ENCODE peak calls at places on chromosomes 2 and 18, in five cellular contexts. W is neuronal stem cell, P is astrocyte, Y is spleen, I is heart right ventricle. E is an unnamed sample.
A peak's percentile ranks its signal among the peaks of the same experiment; 100 is the strongest.

GRCh38 chr2:53407363-53408080 is 360.1 kb upstream of the CHAC2 start:
- DNase-seq in P (peak; percentile 33), W (no peak), Y (no peak), I (no peak), E (no peak)

GRCh38 chr18:63074987-63075404 is 244.6 kb downstream of the BCL2 start:
- DNase-seq in P (peak; percentile 10), I (peak; percentile 78), W (peak; percentile 53), Y (peak; percentile 95), E (peak; percentile 57)

GRCh38 chr2:74532222-74532621 is 2.5 kb downstream of the HTRA2 start:
- DNase-seq in I (no peak), P (no peak), W (no peak), Y (no peak), E (no peak)

GRCh38 chr2:222320441-222321395 is 21.9 kb upstream of the PAX3 start:
- DNase-seq in I (no peak), W (no peak), Y (peak; percentile 76), P (no peak), E (no peak)

GRCh38 chr2:234454433-234454832 is 42.4 kb downstream of the ARL4C start:
- DNase-seq in I (no peak), Y (no peak), P (no peak), W (no peak), E (no peak)

GRCh38 chr2:211328126-211328525 is 771.7 kb downstream of the CPS1 start:
- DNase-seq in P (no peak), Y (no peak), W (no peak), I (no peak), E (no peak)

GRCh38 chr2:65186093-65186868 is 41.4 kb upstream of the ACTR2 start:
- DNase-seq in W (no peak), Y (no peak), I (no peak), P (no peak), E (no peak)

GRCh38 chr2:34161546-34161945 is 562.4 kb upstream of the FAM98A start:
- DNase-seq in I (no peak), Y (no peak), W (no peak), P (no peak), E (no peak)

GRCh38 chr2:225994748-225995405 is 595.4 kb downstream of the NYAP2 start:
- DNase-seq in I (no peak), P (peak; percentile 29), Y (no peak), W (no peak), E (no peak)

GRCh38 chr2:215431290-215431689 is 4.6 kb downstream of the FN1 start:
- DNase-seq in I (no peak), P (no peak), W (no peak), Y (no peak), E (no peak)

GRCh38 chr2:215427585-215427984 is 8.3 kb downstream of the FN1 start:
- DNase-seq in I (no peak), W (no peak), Y (no peak), P (peak; percentile 6), E (no peak)

GRCh38 chr2:215429424-215429823 is 6.4 kb downstream of the FN1 start:
- DNase-seq in P (no peak), W (no peak), I (no peak), Y (no peak), E (no peak)

GRCh38 chr2:215430528-215431187 is 5.2 kb downstream of the FN1 start:
- DNase-seq in W (no peak), Y (no peak), I (no peak), P (peak; percentile 69), E (no peak)

DNA sequence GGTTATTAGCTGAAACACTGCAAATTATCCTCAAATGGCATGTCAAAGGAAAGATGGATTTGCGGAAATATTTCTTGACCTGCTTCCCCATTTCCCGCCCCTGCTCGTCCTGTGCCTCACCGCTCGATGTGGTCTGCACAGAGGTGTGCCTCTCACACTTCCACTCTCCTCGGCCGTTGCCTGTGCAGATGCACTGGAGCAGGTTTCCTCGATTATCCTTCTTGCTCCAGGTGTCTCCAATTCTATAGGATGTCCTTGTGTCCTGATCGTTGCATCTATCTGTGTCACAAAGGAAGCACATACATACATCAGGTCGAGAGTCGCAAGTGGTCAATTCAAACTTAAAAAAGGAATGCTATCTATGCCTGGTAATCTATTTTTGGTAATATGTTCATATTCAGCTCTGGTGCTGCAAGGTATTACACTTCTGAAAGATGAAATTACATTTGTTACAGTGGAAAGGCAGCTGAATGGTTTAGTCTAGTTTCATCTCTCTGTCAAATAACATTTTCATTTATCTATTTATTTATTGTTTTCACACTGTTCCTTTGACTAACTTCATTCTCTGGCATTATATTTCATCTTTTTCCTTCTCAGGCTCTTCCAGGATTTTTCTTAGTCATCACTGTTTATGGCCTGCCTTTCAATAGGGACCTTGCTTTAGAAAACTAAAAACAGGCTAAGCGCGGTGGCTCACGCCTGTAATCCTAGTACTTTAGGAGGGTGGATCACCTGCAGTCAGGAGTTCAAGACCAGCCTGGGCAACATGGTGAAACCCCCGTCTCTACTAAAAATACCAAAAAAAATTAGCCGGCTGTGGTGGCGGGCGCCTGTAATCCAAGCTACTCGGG is 7.6 kb downstream of the FN1 start:
- DNase-seq in P (peak; percentile 13), I (no peak), Y (no peak), W (no peak), E (no peak)
- H3K4me1 ChIP-seq in P (peaks cover 41% of the 10 kb centered on the region), I (peaks cover 16% of the 10 kb centered on the region), Y (no peaks in the 10 kb centered on the region), W (no peaks in the 10 kb centered on the region), E (no peaks in the 10 kb centered on the region)

DNA sequence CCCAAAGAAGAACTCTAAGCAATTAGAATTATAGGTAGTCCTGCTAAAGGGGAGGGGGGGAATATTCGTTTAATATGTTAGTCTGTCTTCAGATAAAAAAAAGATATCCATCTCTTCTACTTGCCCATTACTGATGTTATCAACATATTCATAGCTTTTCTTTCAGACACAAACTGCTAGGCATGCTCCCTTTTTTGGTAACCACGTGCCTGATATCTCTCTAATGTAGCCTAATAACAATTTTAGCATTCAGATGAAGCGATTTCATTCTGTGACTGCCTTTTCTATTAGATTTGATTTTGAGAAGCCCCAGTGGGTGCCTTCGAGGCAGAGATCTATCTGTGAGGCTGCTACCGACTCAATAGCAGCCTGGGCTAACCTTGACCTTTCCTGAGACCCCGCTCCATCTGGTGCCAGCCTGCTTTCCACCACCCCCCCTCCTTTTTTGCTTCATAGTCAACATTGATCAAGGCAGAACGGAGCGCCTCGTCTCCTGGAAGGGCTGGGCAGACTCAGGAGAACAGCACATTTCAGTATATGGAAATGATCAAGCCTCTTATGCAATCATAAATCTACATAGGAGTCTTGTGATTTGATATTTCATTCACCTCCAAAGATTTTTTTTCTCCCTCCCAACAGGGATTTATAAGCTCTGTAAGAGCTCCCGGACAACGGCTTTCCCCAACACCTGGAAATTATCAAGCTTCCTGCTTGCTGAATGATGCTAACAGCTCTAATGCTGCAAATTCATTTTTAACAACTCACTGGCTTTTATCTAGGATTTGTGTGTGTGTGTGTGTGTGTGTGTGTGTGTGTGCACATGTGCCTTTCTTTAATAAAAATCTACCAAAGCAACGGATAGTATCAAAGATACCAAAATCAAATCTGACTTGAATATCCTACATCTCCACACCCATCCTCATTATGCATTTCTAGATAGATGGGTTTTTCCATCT is 14.7 kb upstream of the BCL11A start:
- DNase-seq in Y (no peak), I (no peak), P (no peak), W (no peak), E (no peak)
- H3K27me3 ChIP-seq in Y (peaks cover 70% of the 10 kb centered on the region), I (peaks cover 98% of the 10 kb centered on the region), P (peaks cover 59% of the 10 kb centered on the region), W (peaks cover 73% of the 10 kb centered on the region), E (no peaks in the 10 kb centered on the region)

GRCh38 chr2:86499326-86499725 is 58.2 kb downstream of the KDM3A start:
- DNase-seq in I (no peak), W (no peak), P (no peak), Y (no peak), E (no peak)

GRCh38 chr2:86498468-86499260 is 57.5 kb downstream of the KDM3A start:
- DNase-seq in I (no peak), Y (no peak), P (no peak), W (no peak), E (no peak)

DNA sequence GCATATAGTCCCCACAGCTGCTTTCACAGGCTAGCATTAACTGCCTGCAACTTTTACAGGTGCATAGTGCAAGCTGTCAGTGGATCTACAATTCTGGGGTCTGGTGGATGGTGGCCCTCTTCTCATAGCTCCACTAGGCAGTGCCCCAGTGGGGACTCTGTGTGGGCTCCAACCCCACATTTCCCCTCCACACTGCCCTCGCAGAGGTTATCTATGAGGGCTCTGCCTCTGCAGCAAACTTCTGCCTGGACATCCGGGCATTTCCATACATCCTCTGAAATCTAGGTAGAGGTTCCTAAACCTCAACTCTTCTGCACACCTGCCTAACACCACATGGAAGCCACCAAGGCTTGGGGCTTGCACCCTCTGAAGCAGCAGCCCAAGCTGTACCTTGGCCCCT is 59.2 kb downstream of the KDM3A start:
- DNase-seq in Y (no peak), W (no peak), I (no peak), P (no peak), E (no peak)
- H3K9me3 ChIP-seq in Y (peaks cover 34% of the 10 kb centered on the region), W (peaks cover 41% of the 10 kb centered on the region), I (peaks cover 12% of the 10 kb centered on the region), P (peaks cover 9% of the 10 kb centered on the region), E (no peaks in the 10 kb centered on the region)

GRCh38 chr2:72141032-72141645 is 6.5 kb downstream of the CYP26B1 start:
- DNase-seq in P (no peak), I (peak; percentile 0), Y (peak; percentile 70), W (no peak), E (peak; percentile 3)
- H3K4me1 ChIP-seq in P (peaks cover 12% of the 10 kb centered on the region), I (peaks cover 56% of the 10 kb centered on the region), Y (peaks cover 23% of the 10 kb centered on the region), W (peaks cover 16% of the 10 kb centered on the region), E (peaks cover 47% of the 10 kb centered on the region)

DNA sequence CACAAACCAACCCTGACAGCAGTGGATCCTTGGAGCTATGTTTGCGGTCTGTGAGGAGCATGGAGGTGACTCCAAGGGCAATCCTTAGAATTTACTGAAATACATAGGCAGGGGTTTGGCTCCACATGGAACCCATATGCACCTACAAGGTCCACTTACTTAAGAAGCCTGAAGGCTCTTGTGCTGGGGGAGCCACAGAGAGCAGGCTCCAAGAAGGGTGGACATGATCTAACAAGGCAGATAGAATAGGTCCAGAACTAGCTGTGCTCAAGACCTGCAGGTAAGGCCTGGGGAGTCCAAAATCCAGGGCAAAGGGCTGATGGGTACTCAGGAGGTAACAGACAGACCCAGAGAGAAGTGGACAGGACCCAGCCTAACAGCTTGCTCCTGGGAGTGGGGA is 1.2 kb upstream of the CDK5R2 start:
- DNase-seq in Y (no peak), P (no peak), I (no peak), W (no peak), E (no peak)
- H3K27me3 ChIP-seq in Y (peaks cover 70% of the 10 kb centered on the region), P (peaks cover 53% of the 10 kb centered on the region), I (peaks cover 93% of the 10 kb centered on the region), W (peaks cover 83% of the 10 kb centered on the region), E (no peaks in the 10 kb centered on the region)